ENCODE peak calls at places on chromosomes 6 and 20, in nine cellular contexts. A is body of pancreas, Z is pancreas, R is cardiac fibroblast, V is vagina, O is WERI-Rb-1, L is dorsolateral prefrontal cortex, T is AG09319, J is RWPE1. F is an unnamed sample.

GRCh38 chr6:166728884-166729530 is 102.0 kb upstream of the RPS6KA2 start:
- DNase-seq in V (no peak), J (no peak), Z (no peak), R (no peak), L (no peak), A (no peak), O (no peak), T (no peak), F (no peak)

GRCh38 chr6:150144294-150144868 is 1.5 kb downstream of the PPP1R14C start:
- DNase-seq in V (no peak), T (no peak), Z (no peak), L (no peak), A (no peak), R (no peak), J (no peak), O (no peak), F (no peak)

GRCh38 chr20:16588241-16588640 is 15.0 kb upstream of the KIF16B start:
- DNase-seq in V (no peak), L (no peak), O (no peak), A (no peak), R (no peak), T (no peak), J (no peak), Z (no peak), F (no peak)

GRCh38 chr6:106614592-106615301 is 14.6 kb downstream of the RTN4IP1 start:
- DNase-seq in R (no peak), Z (no peak), J (no peak), V (no peak), L (no peak), A (no peak), O (no peak), T (no peak), F (no peak)

GRCh38 chr6:107154131-107154906 is 39.0 kb upstream of the BEND3 start:
- DNase-seq in Z (peak), R (no peak), T (no peak), L (no peak), J (no peak), O (no peak), A (peak), V (no peak), F (peak)

GRCh38 chr6:10960171-10960570 is 73.3 kb downstream of the SYCP2L start:
- DNase-seq in Z (no peak), V (no peak), R (no peak), T (no peak), A (no peak), O (no peak), L (no peak), J (no peak), F (no peak)

GRCh38 chr6:16374796-16375195 is 136.4 kb downstream of the GMPR start:
- DNase-seq in V (no peak), J (no peak), Z (no peak), T (no peak), L (no peak), A (peak), O (no peak), R (no peak), F (no peak)

GRCh38 chr20:38117635-38118034 is 47.4 kb downstream of the TGM2 start:
- DNase-seq in Z (no peak), V (no peak), O (no peak), J (peak), A (no peak), R (peak), T (no peak), L (no peak), F (no peak)

GRCh38 chr20:17629678-17630089 is 52.4 kb downstream of the RRBP1 start:
- DNase-seq in Z (no peak), V (no peak), T (no peak), R (no peak), J (no peak), L (no peak), O (no peak), A (no peak), F (no peak)

GRCh38 chr6:121582262-121582661 is 146.8 kb downstream of the GJA1 start:
- DNase-seq in T (no peak), R (peak), J (no peak), Z (no peak), V (no peak), A (no peak), O (no peak), L (no peak), F (no peak)

GRCh38 chr6:64665137-64665536 is 1029.5 kb downstream of the PHF3 start:
- DNase-seq in Z (no peak), R (no peak), L (no peak), O (no peak), J (no peak), T (no peak), V (no peak), A (no peak), F (no peak)

GRCh38 chr20:18176318-18176785 is 38.7 kb downstream of the KAT14 start:
- DNase-seq in A (no peak), Z (no peak), L (no peak), R (no peak), J (no peak), T (no peak), V (no peak), O (peak), F (no peak)

GRCh38 chr20:37516697-37517370 is 4.2 kb upstream of the NNAT start:
- DNase-seq in A (no peak), O (peak), V (no peak), Z (no peak), J (no peak), R (no peak), L (no peak), T (peak), F (peak)

GRCh38 chr6:169450097-169450496 is 196.5 kb upstream of the THBS2 start:
- DNase-seq in T (no peak), V (no peak), R (no peak), O (no peak), Z (no peak), J (no peak), A (no peak), L (no peak), F (peak)

GRCh38 chr6:113901482-113901881 is 44.3 kb downstream of the MARCKS start:
- DNase-seq in V (no peak), R (peak), L (no peak), J (no peak), T (no peak), A (no peak), O (no peak), Z (no peak), F (no peak)

GRCh38 chr6:19024737-19025136 is 637.6 kb downstream of the RNF144B start:
- DNase-seq in O (peak), V (no peak), Z (peak), L (no peak), T (no peak), J (peak), A (peak), R (peak), F (peak)

GRCh38 chr6:142462260-142462659 is 160.5 kb downstream of the ADGRG6 start:
- DNase-seq in J (no peak), Z (no peak), V (no peak), T (no peak), A (no peak), L (no peak), R (no peak), O (peak), F (no peak)

GRCh38 chr20:60483371-60483770 is 525.1 kb downstream of the CDH26 start:
- DNase-seq in O (no peak), R (no peak), T (no peak), L (no peak), Z (no peak), J (no peak), V (no peak), A (no peak), F (no peak)

GRCh38 chr6:25014806-25015560 is 79.2 kb upstream of the RIPOR2 start:
- DNase-seq in R (peak), A (peak), V (no peak), Z (no peak), L (no peak), O (no peak), J (no peak), T (peak), F (no peak)

GRCh38 chr6:91782789-91783188 is 1195.9 kb upstream of the MAP3K7 start:
- DNase-seq in A (no peak), V (no peak), R (no peak), L (no peak), J (peak), T (no peak), O (no peak), Z (no peak), F (no peak)

GRCh38 chr20:60240986-60241385 is 282.8 kb downstream of the CDH26 start:
- DNase-seq in V (peak), L (no peak), Z (no peak), R (no peak), T (no peak), O (no peak), J (no peak), A (no peak), F (no peak)

GRCh38 chr6:8006208-8006607 is 58.0 kb downstream of the BLOC1S5 start:
- DNase-seq in A (no peak), Z (no peak), R (peak), V (no peak), O (no peak), L (no peak), T (no peak), J (peak), F (no peak)

GRCh38 chr6:72267470-72267869 is 354.4 kb upstream of the KCNQ5 start:
- DNase-seq in Z (no peak), V (no peak), O (no peak), L (no peak), J (no peak), A (no peak), R (no peak), T (no peak), F (no peak)

GRCh38 chr6:119368917-119369316 is 19.4 kb upstream of the MAN1A1 start:
- DNase-seq in A (no peak), R (no peak), T (no peak), L (no peak), Z (no peak), V (no peak), O (no peak), J (no peak), F (no peak)

GRCh38 chr6:137698636-137699035 is 168.4 kb upstream of the TNFAIP3 start:
- DNase-seq in A (peak), Z (no peak), R (no peak), T (no peak), L (no peak), J (no peak), V (no peak), O (no peak), F (no peak)

GRCh38 chr20:17439897-17440296 is 91.3 kb downstream of the BFSP1 start:
- DNase-seq in A (no peak), L (no peak), Z (no peak), R (no peak), O (no peak), J (no peak), V (no peak), T (no peak), F (no peak)

GRCh38 chr20:50187403-50188051 is 3.1 kb upstream of the CEBPB start:
- DNase-seq in O (no peak), A (peak), R (peak), Z (no peak), T (no peak), V (no peak), L (no peak), J (peak), F (no peak)

GRCh38 chr6:54716869-54717268 is 129.7 kb upstream of the FAM83B start:
- DNase-seq in L (no peak), J (no peak), O (no peak), V (no peak), T (no peak), R (no peak), Z (no peak), A (no peak), F (no peak)

GRCh38 chr6:143545976-143546547 is 34.5 kb upstream of the FUCA2 start:
- DNase-seq in T (no peak), O (no peak), L (no peak), J (no peak), R (no peak), A (no peak), Z (no peak), V (no peak), F (no peak)

GRCh38 chr20:4235512-4236043 is 220.2 kb upstream of the RNF24 start:
- DNase-seq in Z (no peak), A (no peak), O (no peak), R (no peak), J (no peak), L (no peak), V (no peak), T (no peak), F (no peak)

GRCh38 chr6:69866351-69867074 is at the start of gene COL19A1:
- DNase-seq in O (no peak), Z (peak), L (no peak), T (no peak), V (no peak), R (peak), J (no peak), A (peak), F (peak)

GRCh38 chr6:109456710-109457595 is 1.4 kb upstream of the MICAL1 start:
- DNase-seq in T (peak), A (peak), O (no peak), L (no peak), R (peak), V (no peak), J (no peak), Z (no peak), F (no peak)

GRCh38 chr6:169168302-169168630 is 85.4 kb downstream of the THBS2 start:
- DNase-seq in V (no peak), Z (no peak), L (no peak), T (no peak), R (no peak), J (no peak), O (no peak), A (no peak), F (no peak)

GRCh38 chr6:129105035-129105434 is 222.1 kb downstream of the LAMA2 start:
- DNase-seq in T (no peak), O (no peak), V (no peak), J (no peak), A (no peak), Z (no peak), R (peak), L (no peak), F (peak)

GRCh38 chr6:30489081-30490030 is at the start of gene HLA-E:
- DNase-seq in Z (peak), O (peak), A (peak), J (peak), V (no peak), R (peak), T (peak), L (peak), F (peak)

GRCh38 chr20:60694763-60695162 is 557.3 kb upstream of the CDH4 start:
- DNase-seq in T (no peak), O (no peak), V (no peak), R (no peak), L (no peak), Z (no peak), A (no peak), J (no peak), F (no peak)

GRCh38 chr6:88565409-88565811 is 398.0 kb downstream of the RNGTT start:
- DNase-seq in O (no peak), T (no peak), J (no peak), V (no peak), Z (no peak), L (no peak), A (no peak), R (no peak), F (no peak)

GRCh38 chr6:2714359-2714895 is 36.3 kb downstream of the MYLK4 start:
- DNase-seq in J (peak), O (no peak), T (peak), V (peak), L (no peak), R (peak), A (no peak), Z (no peak), F (no peak)
- TF ChIP-seq CTCF in J (no peak), O (no peak), T (no peak), V (no peak), L (no peak), R (no peak), A (no peak), Z (no peak), F (no peak)

GRCh38 chr6:80523531-80523970 is 417.1 kb downstream of the BCKDHB start:
- DNase-seq in A (no peak), L (no peak), V (no peak), R (peak), O (peak), J (no peak), T (no peak), Z (no peak), F (peak)
- TF ChIP-seq CTCF in A (no peak), L (no peak), V (no peak), R (peak), O (peak), J (no peak), T (peak), Z (no peak), F (no peak)

GRCh38 chr6:37110455-37111155 is 59.3 kb upstream of the PIM1 start:
- DNase-seq in O (no peak), V (no peak), L (no peak), Z (no peak), R (no peak), T (no peak), J (no peak), A (no peak), F (no peak)
- TF ChIP-seq CTCF in O (no peak), V (no peak), L (no peak), Z (no peak), R (no peak), T (no peak), J (no peak), A (no peak), F (no peak)

GRCh38 chr6:28983838-28984237 is 21.3 kb downstream of the ZNF311 start:
- DNase-seq in T (no peak), V (no peak), O (no peak), L (no peak), R (no peak), Z (no peak), J (no peak), A (no peak), F (no peak)

GRCh38 chr6:28985396-28986164 is 19.5 kb downstream of the ZNF311 start:
- DNase-seq in A (peak), Z (peak), R (peak), J (peak), O (peak), L (peak), T (peak), V (no peak), F (peak)

DNA sequence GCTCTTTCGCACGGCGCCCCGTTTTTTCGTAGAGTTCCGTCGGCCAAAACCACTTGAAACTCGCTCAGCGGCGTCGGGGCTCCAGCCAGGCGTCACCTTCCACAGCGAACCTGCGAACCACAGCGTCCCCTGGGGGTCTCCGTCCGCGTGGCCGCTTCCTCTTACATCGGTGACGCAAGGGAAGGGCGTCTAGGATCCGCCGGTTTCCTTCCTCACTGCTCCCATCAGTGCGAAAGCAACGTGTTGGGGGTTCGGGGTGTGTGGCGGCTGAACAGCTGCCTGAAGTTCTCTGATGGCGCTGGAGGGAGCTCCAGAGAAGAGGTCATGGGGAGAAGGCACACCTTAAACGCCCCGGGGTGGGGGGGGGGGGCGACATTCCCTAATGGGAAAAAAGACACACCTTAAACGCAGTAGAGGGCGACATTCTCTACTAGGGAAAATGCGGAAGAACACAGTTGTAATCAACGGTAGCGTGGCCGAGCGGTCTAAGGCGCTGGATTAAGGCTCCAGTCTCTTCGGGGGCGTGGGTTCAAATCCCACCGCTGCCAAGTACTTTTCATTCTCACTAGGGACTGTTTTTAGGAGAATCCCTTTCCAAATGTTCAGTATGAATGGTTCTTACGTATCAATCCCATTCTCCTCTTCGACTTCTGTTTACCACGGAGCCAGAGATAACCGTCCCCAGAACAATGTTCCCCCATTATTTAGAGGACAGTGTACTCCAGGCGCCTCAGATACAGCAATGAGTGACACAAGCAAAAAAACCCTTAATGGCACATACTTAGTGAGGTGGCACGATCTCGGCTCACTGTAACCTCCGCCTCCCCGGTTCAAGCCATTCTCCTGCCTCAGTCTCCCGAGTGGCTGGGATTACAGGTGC is 16.3 kb downstream of the ZNF311 start:
- DNase-seq in R (peak), T (no peak), L (no peak), V (no peak), A (peak), O (no peak), J (peak), Z (peak), F (peak)
- TF ChIP-seq CTCF in R (peak), T (peak), L (no peak), V (no peak), A (no peak), O (no peak), J (peak), Z (no peak), F (peak)

DNA sequence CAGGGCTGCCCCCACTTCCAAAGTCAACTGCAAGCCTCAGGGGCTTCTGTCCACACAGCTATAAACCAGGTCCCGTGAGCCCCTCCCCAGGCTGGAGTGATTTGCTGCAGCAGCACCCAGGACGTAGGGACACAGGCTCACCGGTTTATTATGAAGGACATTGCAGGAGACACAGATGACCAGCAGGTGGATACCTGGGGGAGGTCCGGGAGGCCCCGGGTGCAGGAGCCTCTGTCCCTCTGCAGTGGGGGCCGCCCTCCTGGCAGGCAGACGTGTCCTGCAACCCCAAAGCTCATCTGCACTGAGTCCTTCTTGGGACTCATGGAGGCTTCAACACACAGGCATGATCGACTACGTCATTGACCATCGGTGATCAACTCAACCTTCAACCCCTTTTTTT is 14.5 kb upstream of the NTSR1 start:
- DNase-seq in A (no peak), O (no peak), J (no peak), T (no peak), V (no peak), R (no peak), L (no peak), Z (no peak), F (no peak)
- TF ChIP-seq CTCF in A (no peak), O (peak), J (no peak), T (no peak), V (no peak), R (no peak), L (no peak), Z (no peak), F (no peak)

DNA sequence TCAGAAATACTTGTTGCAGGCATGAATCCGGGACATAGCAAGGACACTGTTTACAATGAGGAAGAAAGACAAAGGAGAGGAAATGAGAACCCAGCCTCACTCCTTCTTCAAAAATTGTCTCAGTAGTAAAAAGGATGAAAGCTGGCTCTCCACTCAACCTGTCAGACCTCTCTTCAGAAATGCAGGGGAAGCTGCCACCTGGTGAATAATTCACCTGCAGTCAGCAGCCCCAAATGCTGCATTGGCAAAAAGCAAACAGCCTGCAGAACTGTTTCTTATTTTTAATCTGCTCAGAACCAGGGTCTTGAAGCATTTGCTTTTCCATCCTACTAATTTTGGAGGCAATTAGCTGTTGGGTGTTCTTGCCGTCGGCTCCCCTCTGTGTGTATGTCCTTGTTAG is 450.7 kb upstream of the SULF2 start:
- DNase-seq in T (no peak), V (no peak), L (no peak), A (no peak), R (no peak), O (no peak), J (no peak), Z (no peak), F (no peak)
- TF ChIP-seq CTCF in T (no peak), V (no peak), L (no peak), A (no peak), R (no peak), O (no peak), J (no peak), Z (no peak), F (no peak)

DNA sequence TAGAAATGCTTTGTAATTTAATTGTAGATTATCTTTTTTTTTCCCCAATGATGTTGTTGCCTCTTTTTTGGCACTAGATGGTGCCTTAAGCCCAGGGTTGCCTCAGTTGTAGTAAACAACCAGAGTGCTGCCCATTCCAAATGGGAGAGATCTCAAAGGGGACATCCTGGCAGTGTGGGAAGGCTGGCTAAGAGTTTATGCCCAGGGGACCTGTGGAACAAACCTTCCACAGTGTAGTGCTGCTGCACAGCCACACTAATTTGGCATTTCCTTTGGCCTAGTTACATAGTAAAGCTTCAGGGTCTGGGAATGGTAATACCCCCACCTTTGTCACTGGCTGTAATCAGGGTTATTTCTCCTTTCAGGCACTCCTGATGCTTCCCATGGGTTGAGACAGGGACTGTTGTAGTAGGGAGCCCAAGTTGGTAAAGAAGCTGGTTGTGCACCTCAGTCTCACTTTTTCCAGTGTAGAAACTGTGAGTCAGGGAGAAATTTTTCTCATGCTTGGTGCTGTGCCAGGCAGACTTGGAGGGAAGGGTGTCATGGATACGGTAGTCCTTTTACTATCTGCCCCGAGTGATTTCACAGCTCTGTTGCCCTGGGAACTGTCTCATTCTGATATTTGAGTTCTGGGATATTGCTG is 177.8 kb upstream of the ECI2 start:
- DNase-seq in V (no peak), O (no peak), R (peak), A (peak), J (peak), L (no peak), T (peak), Z (peak), F (no peak)
- TF ChIP-seq CTCF in V (no peak), O (no peak), R (peak), A (no peak), J (peak), L (no peak), T (peak), Z (no peak), F (no peak)

F was measured in glutamatergic neuron.